ENCODE peak calls at places on chromosomes 3 and 15, in five cellular contexts. W is prostate gland, G is endothelial cell of umbilical vein, M is GM12891, J is upper lobe of left lung. Q is an unnamed sample.

GRCh38 chr3:126490619-126491018 is 14.9 kb upstream of the ZXDC start:
- DNase-seq in M (no peak), W (no peak), G (no peak), J (no peak), Q (no peak)

GRCh38 chr15:77966540-77967290 is 110.8 kb downstream of the TBC1D2B start:
- DNase-seq in W (no peak), M (no peak), J (no peak), G (peak), Q (no peak)

GRCh38 chr3:13281657-13282527 is 138.2 kb downstream of the NUP210 start:
- DNase-seq in J (no peak), G (no peak), M (no peak), W (peak), Q (no peak)

GRCh38 chr15:87498545-87498944 is 758.0 kb downstream of the NTRK3 start:
- DNase-seq in M (no peak), W (no peak), J (no peak), G (no peak), Q (no peak)

GRCh38 chr3:119871571-119871970 is 89.7 kb downstream of the NR1I2 start:
- DNase-seq in W (no peak), G (no peak), J (no peak), M (no peak), Q (no peak)

GRCh38 chr3:42746455-42747450 is 26.3 kb downstream of the CCDC13 start:
- DNase-seq in W (peak), G (no peak), M (no peak), J (no peak), Q (no peak)

GRCh38 chr3:157128771-157129671 is 30.9 kb downstream of the CCNL1 start:
- DNase-seq in W (peak), M (no peak), J (no peak), G (peak), Q (peak)

GRCh38 chr3:134258761-134259347 is 8.2 kb upstream of the RYK start:
- DNase-seq in M (no peak), W (no peak), J (no peak), G (no peak), Q (no peak)

GRCh38 chr3:58141766-58142345 is 68.9 kb downstream of the DNASE1L3 start:
- DNase-seq in J (no peak), M (no peak), W (no peak), G (no peak), Q (no peak)

GRCh38 chr3:141680620-141681389 is 57.3 kb upstream of the RNF7 start:
- DNase-seq in W (no peak), J (peak), G (peak), M (no peak), Q (peak)

GRCh38 chr3:187719628-187720336 is 17.4 kb upstream of the RTP2 start:
- DNase-seq in G (no peak), W (no peak), J (no peak), M (no peak), Q (no peak)

GRCh38 chr3:141646760-141647561 is 91.1 kb upstream of the RNF7 start:
- DNase-seq in W (no peak), M (no peak), J (peak), G (peak), Q (no peak)

GRCh38 chr3:181454451-181455027 is 257.2 kb upstream of the SOX2 start:
- DNase-seq in G (no peak), W (no peak), J (no peak), M (no peak), Q (no peak)

GRCh38 chr3:184602406-184603155 is 41.0 kb downstream of the EPHB3 start:
- DNase-seq in J (no peak), W (no peak), G (no peak), M (no peak), Q (no peak)

GRCh38 chr3:122512284-122512683 is 2.5 kb downstream of the KPNA1 start:
- DNase-seq in G (no peak), J (no peak), M (no peak), W (no peak), Q (no peak)

GRCh38 chr15:27608248-27608647 is 490.9 kb downstream of the OCA2 start:
- DNase-seq in W (no peak), J (no peak), G (no peak), M (no peak), Q (no peak)

GRCh38 chr3:37741644-37742043 is 120.0 kb upstream of the CTDSPL start:
- DNase-seq in G (peak), J (peak), M (no peak), W (peak), Q (peak)

GRCh38 chr3:186826316-186826977 is 16.1 kb upstream of the ADIPOQ start:
- DNase-seq in M (no peak), G (no peak), W (no peak), J (no peak), Q (no peak)

GRCh38 chr15:75508741-75509532 is 57.4 kb upstream of the SIN3A start:
- DNase-seq in J (no peak), W (no peak), M (no peak), G (peak), Q (no peak)

GRCh38 chr3:62888180-62888579 is 13.0 kb upstream of the CADPS start:
- DNase-seq in W (no peak), G (no peak), J (no peak), M (no peak), Q (no peak)

GRCh38 chr15:61558172-61559146 is 329.4 kb upstream of the RORA start:
- DNase-seq in G (no peak), W (no peak), J (no peak), M (no peak), Q (no peak)

GRCh38 chr3:105845488-105845887 is 23.3 kb downstream of the CBLB start:
- DNase-seq in W (no peak), J (no peak), M (no peak), G (no peak), Q (no peak)

GRCh38 chr15:74956648-74957300 is at the start of gene RPP25:
- DNase-seq in G (peak), J (peak), W (peak), M (peak), Q (no peak)

GRCh38 chr3:146033950-146034349 is 127.0 kb downstream of the PLOD2 start:
- DNase-seq in M (no peak), W (no peak), G (no peak), J (no peak), Q (no peak)

GRCh38 chr15:86002444-86002843 is 77.2 kb upstream of the AGBL1 start:
- DNase-seq in W (no peak), G (no peak), J (no peak), M (no peak), Q (no peak)

GRCh38 chr15:69193948-69194827 is 33.8 kb downstream of the GLCE start:
- DNase-seq in M (no peak), J (no peak), W (no peak), G (peak), Q (no peak)

GRCh38 chr3:77525283-77525682 is 485.4 kb downstream of the ROBO2 start:
- DNase-seq in M (no peak), W (no peak), G (no peak), J (no peak), Q (no peak)

GRCh38 chr3:77526573-77526972 is 486.7 kb downstream of the ROBO2 start:
- DNase-seq in W (no peak), G (no peak), J (no peak), M (no peak), Q (no peak)

GRCh38 chr3:77524467-77524866 is 484.6 kb downstream of the ROBO2 start:
- DNase-seq in J (no peak), W (no peak), G (no peak), M (no peak), Q (no peak)

GRCh38 chr3:77530870-77531269 is 491.0 kb downstream of the ROBO2 start:
- DNase-seq in G (no peak), M (no peak), W (no peak), J (no peak), Q (no peak)

DNA sequence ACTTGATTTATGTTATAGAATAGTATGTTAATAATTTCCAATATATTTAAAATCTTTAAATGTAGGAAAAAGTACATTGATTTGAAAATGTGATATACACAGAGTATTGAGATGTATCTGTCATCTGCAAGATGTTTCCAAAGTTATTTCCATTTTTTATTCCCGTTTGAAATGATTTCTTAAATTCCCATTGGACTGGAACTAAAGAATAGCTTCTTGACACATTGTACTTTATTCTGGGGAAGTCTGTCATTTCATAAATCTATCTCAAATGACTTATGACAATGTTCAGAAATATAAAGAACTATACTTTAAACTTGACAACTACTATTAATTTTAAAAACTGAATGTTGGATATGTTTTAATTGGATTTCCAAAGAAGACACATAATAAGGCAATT is 489.6 kb downstream of the ROBO2 start:
- DNase-seq in W (no peak), M (no peak), J (no peak), G (no peak), Q (no peak)
- TF ChIP-seq POLR2AphosphoS5 in W (no peak), M (no peak), J (no peak), G (no peak), Q (no peak)

DNA sequence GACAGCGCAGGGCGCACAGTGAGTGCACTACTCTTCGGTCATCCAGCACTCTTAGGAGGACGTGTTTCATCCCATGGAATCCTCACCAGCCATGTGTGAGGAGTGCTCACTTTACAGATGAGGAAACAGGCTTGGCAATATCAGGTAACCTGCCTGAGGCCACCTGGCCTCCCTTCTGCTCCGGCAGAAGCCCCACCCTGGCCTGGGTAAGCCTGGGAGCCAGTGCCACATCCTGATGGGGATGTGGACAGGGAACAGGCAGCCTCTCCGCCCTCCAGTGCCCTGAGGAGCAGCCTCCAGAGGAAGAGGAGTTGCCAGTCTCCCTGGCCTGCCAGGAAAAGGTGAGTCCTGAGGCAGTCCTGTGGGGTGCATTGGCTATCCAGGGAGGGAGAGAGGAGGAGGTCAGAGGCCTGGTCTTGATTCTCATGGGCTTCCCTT is 39.4 kb upstream of the LIMD1 start:
- DNase-seq in W (no peak), G (no peak), J (no peak), M (no peak), Q (no peak)
- TF ChIP-seq POLR2AphosphoS5 in W (no peak), G (no peak), J (no peak), M (no peak), Q (no peak)

GRCh38 chr3:23685484-23686258 is 120.1 kb upstream of the UBE2E1 start:
- DNase-seq in J (peak), W (peak), G (peak), M (no peak), Q (peak)
- TF ChIP-seq POLR2AphosphoS5 in J (peak), W (peak), G (peak), M (no peak), Q (peak)

DNA sequence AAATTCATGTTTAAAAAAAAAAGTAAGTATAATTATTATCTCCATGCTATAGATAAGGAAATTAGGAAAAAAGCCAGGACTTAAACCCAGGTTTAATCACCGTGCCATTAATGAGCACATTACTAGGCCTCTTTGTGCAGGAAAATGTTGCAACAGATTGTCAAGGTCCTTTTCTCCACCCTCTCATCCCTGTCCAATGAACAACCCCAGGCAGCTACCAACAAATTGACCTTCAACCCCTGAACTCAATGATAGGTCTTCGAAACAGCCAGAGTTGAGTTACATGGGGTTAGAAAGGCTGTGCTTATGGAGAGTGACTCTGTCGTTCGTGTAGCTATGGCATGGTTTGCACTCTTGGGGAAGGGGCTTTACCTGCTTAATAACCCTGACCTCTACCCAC is 84.2 kb upstream of the CTNNB1 start:
- DNase-seq in W (no peak), M (no peak), G (no peak), J (no peak), Q (no peak)
- TF ChIP-seq POLR2AphosphoS5 in W (no peak), M (no peak), G (no peak), J (no peak), Q (no peak)

GRCh38 chr15:84737005-84737404 is 11.4 kb upstream of the ZNF592 start:
- DNase-seq in G (no peak), W (no peak), J (no peak), M (no peak), Q (no peak)

GRCh38 chr15:84736375-84736774 is 12.0 kb upstream of the ZNF592 start:
- DNase-seq in J (no peak), M (no peak), G (no peak), W (no peak), Q (no peak)

GRCh38 chr15:84740691-84741090 is 7.7 kb upstream of the ZNF592 start:
- DNase-seq in M (no peak), J (no peak), G (no peak), W (no peak), Q (no peak)

GRCh38 chr15:84731774-84732173 is 15.8 kb upstream of the SEC11A start:
- DNase-seq in J (no peak), M (no peak), G (no peak), W (no peak), Q (no peak)

GRCh38 chr15:84734794-84735479 is 13.5 kb upstream of the ZNF592 start:
- DNase-seq in M (no peak), W (peak), J (peak), G (no peak), Q (no peak)
- TF ChIP-seq POLR2AphosphoS5 in M (no peak), W (no peak), J (peak), G (no peak), Q (peak)

Q was measured in esophagus muscularis mucosa.